ENCODE peak calls at places on chromosomes 3 and 15, in four cellular contexts. S is bronchial epithelial cell, J is SK-N-SH, E is brain microvascular endothelial cell. T is an unnamed sample. For H3K36me3, the result is how much of the 10 kb centered on the place peaks cover.

GRCh38 chr3:150793641-150794040 is 30.7 kb upstream of the SIAH2 start:
- DNase-seq in E (no peak), S (no peak), J (no peak), T (no peak)

GRCh38 chr15:57640935-57641682 is 49.4 kb downstream of the MYZAP start:
- DNase-seq in S (peak), E (peak), J (peak), T (peak)

GRCh38 chr3:73470851-73471250 is 153.9 kb downstream of the PDZRN3 start:
- DNase-seq in S (no peak), J (no peak), E (no peak), T (no peak)

GRCh38 chr15:72176155-72176554 is 21.4 kb downstream of the GRAMD2A start:
- DNase-seq in E (no peak), J (no peak), S (no peak), T (no peak)

GRCh38 chr15:33234019-33234418 is 39.5 kb upstream of the FMN1 start:
- DNase-seq in S (peak), E (peak), J (peak), T (peak)

GRCh38 chr15:82750831-82751181 is 41.1 kb upstream of the AP3B2 start:
- DNase-seq in E (no peak), S (peak), J (peak), T (no peak)

GRCh38 chr15:76195506-76196285 is 115.6 kb downstream of the ETFA start:
- DNase-seq in E (no peak), S (no peak), J (no peak), T (no peak)

GRCh38 chr3:130480736-130481135 is 36.2 kb upstream of the COL6A6 start:
- DNase-seq in S (peak), J (no peak), E (peak), T (peak)

GRCh38 chr3:99013794-99014315 is 112.4 kb upstream of the DCBLD2 start:
- DNase-seq in E (no peak), S (peak), J (no peak), T (no peak)

DNA sequence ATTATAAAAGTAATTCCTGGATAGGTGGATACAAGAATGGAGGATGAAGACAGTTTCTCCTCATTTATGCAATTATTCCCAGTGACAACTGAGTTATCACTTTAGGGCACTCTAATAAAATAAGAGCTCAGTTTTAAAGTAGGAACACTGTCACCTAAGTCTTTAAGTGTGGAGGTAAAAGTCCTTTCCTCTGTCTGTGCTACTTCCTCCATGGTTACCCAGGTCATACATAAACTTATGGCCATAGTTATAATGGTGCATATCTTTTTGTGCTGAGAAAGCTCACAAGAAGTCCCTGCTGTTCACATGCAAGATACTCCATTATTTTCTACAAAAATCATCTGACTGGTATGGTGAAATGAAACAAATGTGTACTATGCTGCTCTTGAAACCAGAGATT is 1093.6 kb downstream of the IGSF11 start:
- DNase-seq in S (no peak), E (no peak), J (no peak), T (no peak)
- TF ChIP-seq CTCF in S (no peak), E (no peak), J (no peak), T (no peak)

GRCh38 chr15:44593042-44593736 is 56.2 kb downstream of the EIF3J start:
- DNase-seq in J (peak), E (peak), S (peak), T (no peak)
- H3K36me3 ChIP-seq in J (half or more), E (half or more), S (under half), T (under half)

DNA sequence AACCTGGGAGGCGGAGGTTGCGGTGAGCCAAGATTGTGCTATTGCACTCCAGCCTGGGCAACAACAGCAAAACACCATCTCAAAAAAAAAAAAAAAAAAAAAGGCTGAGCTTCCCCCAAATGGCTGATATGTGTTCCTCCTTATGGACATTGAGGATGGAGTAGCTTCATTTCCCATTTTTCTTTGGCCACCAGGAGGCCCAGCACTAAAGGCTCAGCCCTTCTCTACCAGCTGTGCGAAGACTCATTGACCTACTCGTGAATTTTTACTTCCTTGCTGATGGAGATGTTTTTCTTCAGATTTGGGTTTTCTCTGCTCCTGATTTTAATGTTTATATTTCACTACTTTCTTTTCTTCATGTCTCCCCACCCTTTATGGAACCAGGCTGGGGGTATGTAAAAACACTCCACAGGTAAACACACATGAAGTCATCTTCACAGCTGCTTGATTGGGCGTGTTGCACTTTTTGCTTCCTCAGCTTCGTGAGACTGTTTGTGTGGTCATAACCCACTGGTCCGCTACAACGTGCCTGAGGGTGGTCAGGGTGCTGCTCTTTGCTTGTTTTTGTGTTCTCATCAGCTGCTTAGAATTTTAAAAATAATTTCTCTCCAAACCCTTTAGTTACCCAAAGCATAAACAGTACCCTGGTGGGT is 13.5 kb downstream of the SEMA4B start:
- DNase-seq in J (no peak), S (no peak), E (no peak), T (no peak)
- TF ChIP-seq CTCF in J (peak), S (peak), E (peak), T (peak)

DNA sequence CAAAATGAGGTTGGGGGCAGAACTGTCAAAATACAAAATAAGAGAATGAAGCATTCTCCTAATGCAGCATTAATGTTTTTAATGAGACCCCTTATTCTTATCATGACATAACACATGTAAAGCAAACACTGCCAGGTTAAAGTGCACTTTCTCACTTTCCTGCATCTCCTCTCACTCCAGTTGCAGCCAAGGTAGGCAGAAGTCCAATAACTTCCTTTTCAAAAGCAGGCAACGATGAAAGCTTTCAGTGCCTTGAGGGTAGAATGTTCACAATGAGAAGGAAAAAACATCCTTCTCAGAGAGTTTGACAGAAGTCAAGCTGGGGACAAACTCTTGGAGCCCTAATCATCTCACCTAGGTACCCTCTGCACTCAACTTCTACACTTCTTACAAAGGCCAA is 59.5 kb downstream of the FAIM start:
- DNase-seq in J (no peak), S (no peak), E (no peak), T (no peak)
- H3K36me3 ChIP-seq in J (under half), S (under half), E (under half), T (under half)